ENCODE peak calls at places on chromosomes 13 and 19, in ten cellular contexts. X is body of pancreas; K is EL; G is stimulated activated CD4-positive, alpha-beta T cell treated with anti-CD3 and anti-CD28 coated beads, Interleukin-2, amount 100 ng/mL, for 48 hours; H is GDM1; L is NCI-H2029 treated with DMSO at 0.1 percent for 48 hours; D is WERI-Rb-1; A is psoas muscle; V is GM12892; N is GOT3. S is an unnamed sample.

GRCh38 chr19:14611051-14611450 is 28.2 kb downstream of the CLEC17A start:
- DNase-seq in X (no peak), K (no peak), G (no peak), H (no peak), L (no peak), D (no peak), A (no peak), V (no peak), N (no peak), S (no peak)

GRCh38 chr19:6577410-6578125 is 13.4 kb downstream of the CD70 start:
- DNase-seq in X (peak), K (no peak), G (no peak), H (peak), L (no peak), D (peak), A (no peak), V (no peak), N (no peak), S (no peak)

GRCh38 chr13:104163866-104164630 is 1097.8 kb upstream of the SLC10A2 start:
- DNase-seq in X (no peak), K (no peak), G (no peak), H (no peak), L (no peak), D (no peak), A (no peak), V (no peak), N (no peak), S (no peak)

GRCh38 chr13:90238433-90238832 is 1109.1 kb upstream of the MIR17HG start:
- DNase-seq in X (no peak), K (peak), G (no peak), H (no peak), L (no peak), D (no peak), A (no peak), V (no peak), N (no peak), S (no peak)

GRCh38 chr13:78121459-78122348 is 203.1 kb upstream of the EDNRB start:
- DNase-seq in X (peak), K (peak), G (peak), H (peak), L (peak), D (peak), A (no peak), V (no peak), N (no peak), S (no peak)

GRCh38 chr13:23506821-23507210 is 63.4 kb upstream of the TNFRSF19 start:
- DNase-seq in X (no peak), K (peak), G (no peak), H (no peak), L (no peak), D (no peak), A (no peak), V (no peak), N (no peak), S (no peak)

GRCh38 chr13:111940892-111941291 is 126.1 kb upstream of the SOX1 start:
- DNase-seq in X (no peak), K (no peak), G (no peak), H (no peak), L (no peak), D (no peak), A (no peak), V (no peak), N (no peak), S (no peak)

GRCh38 chr13:52978989-52979388 is 49.6 kb upstream of the OLFM4 start:
- DNase-seq in X (no peak), K (peak), G (no peak), H (no peak), L (no peak), D (no peak), A (no peak), V (no peak), N (no peak), S (no peak)

GRCh38 chr13:72255908-72256307 is 388.9 kb upstream of the DACH1 start:
- DNase-seq in X (peak), K (peak), G (no peak), H (no peak), L (no peak), D (peak), A (no peak), V (no peak), N (no peak), S (no peak)

GRCh38 chr13:24906268-24906667 is 142.3 kb downstream of the RNF17 start:
- DNase-seq in X (no peak), K (no peak), G (no peak), H (no peak), L (no peak), D (no peak), A (no peak), V (no peak), N (no peak), S (no peak)

GRCh38 chr13:24716011-24716410 is 35.8 kb downstream of the ATP12A start:
- DNase-seq in X (no peak), K (no peak), G (no peak), H (peak), L (no peak), D (peak), A (no peak), V (no peak), N (no peak), S (no peak)

GRCh38 chr19:51079486-51080110 is 3.1 kb downstream of the KLK14 start:
- DNase-seq in X (peak), K (no peak), G (no peak), H (no peak), L (peak), D (no peak), A (no peak), V (no peak), N (no peak), S (no peak)

GRCh38 chr19:56294557-56294956 is 20.1 kb downstream of the ZSCAN5A start:
- DNase-seq in X (no peak), K (peak), G (no peak), H (no peak), L (peak), D (no peak), A (no peak), V (no peak), N (no peak), S (no peak)

GRCh38 chr19:53357821-53358581 is 7.5 kb upstream of the ZNF525 start:
- DNase-seq in X (no peak), K (no peak), G (no peak), H (no peak), L (no peak), D (peak), A (no peak), V (no peak), N (no peak), S (no peak)

GRCh38 chr13:99984463-99985242 is 3.1 kb downstream of the ZIC2 start:
- DNase-seq in X (no peak), K (no peak), G (no peak), H (no peak), L (no peak), D (peak), A (no peak), V (no peak), N (no peak), S (no peak)

GRCh38 chr13:103168901-103169508 is 102.8 kb upstream of the SLC10A2 start:
- DNase-seq in X (no peak), K (no peak), G (no peak), H (no peak), L (no peak), D (no peak), A (no peak), V (no peak), N (no peak), S (no peak)

GRCh38 chr19:14004619-14005380 is 1.3 kb downstream of the RFX1 start:
- DNase-seq in X (peak), K (no peak), G (no peak), H (no peak), L (no peak), D (no peak), A (peak), V (no peak), N (no peak), S (no peak)

S was measured in 8988T.